ENCODE peak calls at places on chromosomes 13 and 19, in ten cellular contexts. V is amygdala, S is progenitor cell of endocrine pancreas, J is AG10803, X is HFFc6, W is lung, Z is ELF-1, Y is pancreas, K is GM04504, F is fibroblast of lung. I is an unnamed sample.

GRCh38 chr13:110876592-110876991 is 38.3 kb downstream of the ANKRD10 start:
- DNase-seq in V (no peak), S (no peak), J (no peak), X (no peak), W (no peak), Z (no peak), Y (no peak), K (no peak), F (no peak), I (no peak)

GRCh38 chr13:47794963-47795362 is 206.1 kb downstream of the SUCLA2 start:
- DNase-seq in V (no peak), S (no peak), J (peak), X (no peak), W (no peak), Z (no peak), Y (no peak), K (no peak), F (peak), I (no peak)

GRCh38 chr19:49362048-49362925 is at the start of gene TEAD2:
- DNase-seq in V (no peak), S (peak), J (peak), X (peak), W (peak), Z (peak), Y (peak), K (peak), F (peak), I (peak)

GRCh38 chr13:37076818-37077217 is 17.3 kb upstream of the SUPT20H start:
- DNase-seq in V (no peak), S (no peak), J (no peak), X (no peak), W (no peak), Z (no peak), Y (no peak), K (no peak), F (no peak), I (no peak)

GRCh38 chr13:44273216-44273615 is 100.4 kb upstream of the SERP2 start:
- DNase-seq in V (no peak), S (no peak), J (no peak), X (no peak), W (no peak), Z (no peak), Y (no peak), K (no peak), F (no peak), I (no peak)

GRCh38 chr13:30865131-30866009 is 40.7 kb upstream of the MEDAG start:
- DNase-seq in V (no peak), S (peak), J (peak), X (peak), W (peak), Z (peak), Y (peak), K (peak), F (peak), I (peak)

GRCh38 chr19:17482877-17483604 is 12.7 kb downstream of the SLC27A1 start:
- DNase-seq in V (no peak), S (no peak), J (no peak), X (no peak), W (no peak), Z (no peak), Y (no peak), K (no peak), F (no peak), I (no peak)

GRCh38 chr19:17262557-17262956 is 2.0 kb downstream of the USHBP1 start:
- DNase-seq in V (no peak), S (no peak), J (no peak), X (no peak), W (no peak), Z (no peak), Y (no peak), K (no peak), F (no peak), I (no peak)

GRCh38 chr19:35739275-35740107 is 2.8 kb downstream of the IGFLR1 start:
- DNase-seq in V (no peak), S (no peak), J (no peak), X (no peak), W (no peak), Z (no peak), Y (no peak), K (no peak), F (no peak), I (no peak)

GRCh38 chr13:111261326-111261725 is 59.1 kb upstream of the TEX29 start:
- DNase-seq in V (no peak), S (no peak), J (no peak), X (no peak), W (no peak), Z (no peak), Y (no peak), K (no peak), F (no peak), I (no peak)

GRCh38 chr13:44710576-44710975 is 134.4 kb upstream of the TSC22D1 start:
- DNase-seq in V (no peak), S (no peak), J (peak), X (peak), W (no peak), Z (no peak), Y (no peak), K (peak), F (peak), I (no peak)

GRCh38 chr19:37790244-37790925 is 11.0 kb upstream of the ZNF573 start:
- DNase-seq in V (no peak), S (no peak), J (no peak), X (no peak), W (no peak), Z (no peak), Y (no peak), K (no peak), F (no peak), I (no peak)

GRCh38 chr19:48992571-48993174 is 436 bp downstream of the GYS1 start:
- DNase-seq in V (no peak), S (no peak), J (no peak), X (no peak), W (no peak), Z (no peak), Y (peak), K (no peak), F (no peak), I (no peak)

GRCh38 chr13:63516124-63516523 is 2100.5 kb upstream of the PCDH20 start:
- DNase-seq in V (no peak), S (no peak), J (no peak), X (no peak), W (no peak), Z (no peak), Y (no peak), K (no peak), F (peak), I (no peak)

GRCh38 chr13:34035676-34036325 is 217.9 kb downstream of the RFC3 start:
- DNase-seq in V (no peak), S (no peak), J (no peak), X (peak), W (no peak), Z (no peak), Y (no peak), K (no peak), F (no peak), I (no peak)

GRCh38 chr19:32464279-32464678 is 58.7 kb downstream of the DPY19L3 start:
- DNase-seq in V (no peak), S (no peak), J (peak), X (peak), W (no peak), Z (no peak), Y (no peak), K (no peak), F (peak), I (no peak)

GRCh38 chr13:114134944-114135610 is 2.7 kb upstream of the RASA3 start:
- DNase-seq in V (no peak), S (no peak), J (no peak), X (no peak), W (no peak), Z (no peak), Y (peak), K (no peak), F (no peak), I (no peak)

GRCh38 chr19:27750697-27751391 is 1462.1 kb downstream of the UQCRFS1 start:
- DNase-seq in V (no peak), S (no peak), J (no peak), X (no peak), W (no peak), Z (no peak), Y (no peak), K (no peak), F (no peak), I (peak)

GRCh38 chr13:62250501-62251175 is 835.0 kb upstream of the PCDH20 start:
- DNase-seq in V (no peak), S (no peak), J (no peak), X (no peak), W (no peak), Z (no peak), Y (no peak), K (no peak), F (peak), I (no peak)

GRCh38 chr19:5624154-5624663 is 1.3 kb downstream of the SAFB start:
- DNase-seq in V (no peak), S (no peak), J (peak), X (peak), W (peak), Z (peak), Y (peak), K (no peak), F (peak), I (no peak)

GRCh38 chr13:41137241-41137640 is 4.6 kb upstream of the KBTBD6 start:
- DNase-seq in V (no peak), S (no peak), J (no peak), X (no peak), W (no peak), Z (no peak), Y (no peak), K (no peak), F (no peak), I (no peak)

GRCh38 chr13:33561627-33562026 is 256.3 kb upstream of the RFC3 start:
- DNase-seq in V (no peak), S (no peak), J (no peak), X (no peak), W (no peak), Z (no peak), Y (no peak), K (no peak), F (no peak), I (no peak)

GRCh38 chr13:43405457-43405856 is 381.3 kb downstream of the ENOX1 start:
- DNase-seq in V (no peak), S (no peak), J (peak), X (peak), W (no peak), Z (no peak), Y (no peak), K (peak), F (peak), I (no peak)

GRCh38 chr13:35884211-35884610 is 247.0 kb downstream of the DCLK1 start:
- DNase-seq in V (no peak), S (no peak), J (peak), X (no peak), W (no peak), Z (no peak), Y (no peak), K (no peak), F (no peak), I (no peak)

GRCh38 chr19:3028305-3029069 is 593 bp downstream of the TLE2 start:
- DNase-seq in V (no peak), S (peak), J (no peak), X (no peak), W (no peak), Z (no peak), Y (peak), K (no peak), F (no peak), I (peak)

GRCh38 chr19:16527971-16528521 is 14.2 kb downstream of the CHERP start:
- DNase-seq in V (no peak), S (no peak), J (no peak), X (no peak), W (no peak), Z (peak), Y (no peak), K (no peak), F (peak), I (no peak)

GRCh38 chr19:9848761-9849160 is 13.6 kb downstream of the PIN1 start:
- DNase-seq in V (no peak), S (no peak), J (no peak), X (no peak), W (no peak), Z (no peak), Y (no peak), K (no peak), F (no peak), I (no peak)

GRCh38 chr13:27034678-27035111 is 136.9 kb downstream of the USP12 start:
- DNase-seq in V (no peak), S (no peak), J (no peak), X (no peak), W (no peak), Z (peak), Y (no peak), K (no peak), F (no peak), I (no peak)

GRCh38 chr13:111899714-111900389 is 167.1 kb upstream of the SOX1 start:
- DNase-seq in V (no peak), S (no peak), J (no peak), X (no peak), W (no peak), Z (no peak), Y (no peak), K (no peak), F (no peak), I (peak)

GRCh38 chr19:15015946-15016542 is 33.2 kb upstream of the CASP14 start:
- DNase-seq in V (no peak), S (no peak), J (no peak), X (no peak), W (no peak), Z (peak), Y (no peak), K (no peak), F (no peak), I (no peak)

GRCh38 chr19:52034051-52034728 is 6.0 kb upstream of the ZNF614 start:
- DNase-seq in V (no peak), S (no peak), J (no peak), X (no peak), W (no peak), Z (no peak), Y (no peak), K (no peak), F (peak), I (no peak)